ENCODE peak calls at places on chromosomes 12 and 14, in ten cellular contexts. L, X, P, B, W, J, Y, V, I and T are unnamed samples.

GRCh38 chr12:1282670-1283361 is 291.8 kb downstream of the ERC1 start:
- DNase-seq in L (peak; percentile 31), X (no peak), P (no peak), B (peak; percentile 86), W (no peak), J (no peak), Y (no peak), V (no peak), I (no peak), T (no peak)

GRCh38 chr12:39012870-39013269 is 107.5 kb upstream of the CPNE8 start:
- DNase-seq in L (no peak), X (no peak), P (no peak), B (no peak), W (peak; percentile 65), J (no peak), Y (peak; percentile 1), V (no peak), I (no peak), T (no peak)

GRCh38 chr14:50447491-50447890 is 50.8 kb upstream of the CDKL1 start:
- DNase-seq in L (peak; percentile 21), X (no peak), P (no peak), B (no peak), W (peak; percentile 93), J (no peak), Y (peak; percentile 65), V (no peak), I (no peak), T (no peak)

GRCh38 chr12:90020006-90020405 is 311.4 kb upstream of the ATP2B1 start:
- DNase-seq in L (peak; percentile 18), X (no peak), P (no peak), B (no peak), W (no peak), J (no peak), Y (peak; percentile 16), V (no peak), I (no peak), T (no peak)

GRCh38 chr12:58204086-58204485 is 262.7 kb downstream of the ATP23 start:
- DNase-seq in L (peak; percentile 4), X (no peak), P (no peak), B (no peak), W (no peak), J (no peak), Y (no peak), V (no peak), I (no peak), T (no peak)

GRCh38 chr12:106096376-106096775 is 42.4 kb downstream of the NUAK1 start:
- DNase-seq in L (no peak), X (no peak), P (no peak), B (peak; percentile 73), W (no peak), J (no peak), Y (no peak), V (no peak), I (no peak), T (no peak)

GRCh38 chr14:38143651-38144505 is 63.8 kb upstream of the SSTR1 start:
- DNase-seq in L (peak; percentile 92), X (no peak), P (no peak), B (no peak), W (peak; percentile 16), J (no peak), Y (no peak), V (no peak), I (no peak), T (peak; percentile 51)

GRCh38 chr14:71314717-71315116 is 407.5 kb downstream of the PCNX1 start:
- DNase-seq in L (no peak), X (no peak), P (no peak), B (no peak), W (no peak), J (no peak), Y (no peak), V (no peak), I (no peak), T (no peak)

GRCh38 chr12:79690156-79690605 is 583 bp downstream of the PAWR start:
- DNase-seq in L (peak; percentile 20), X (no peak), P (no peak), B (no peak), W (peak; percentile 40), J (no peak), Y (no peak), V (peak; percentile 67), I (no peak), T (no peak)

GRCh38 chr12:130164216-130164542 is 1.9 kb downstream of the FZD10 start:
- DNase-seq in L (no peak), X (no peak), P (no peak), B (no peak), W (no peak), J (no peak), Y (no peak), V (no peak), I (no peak), T (no peak)

GRCh38 chr12:46386360-46386867 is 13.8 kb upstream of the SLC38A2 start:
- DNase-seq in L (peak; percentile 98), X (no peak), P (no peak), B (no peak), W (peak; percentile 96), J (no peak), Y (peak; percentile 86), V (no peak), I (no peak), T (peak; percentile 90)

GRCh38 chr12:57124259-57124877 is 3.9 kb upstream of the LRP1 start:
- DNase-seq in L (peak; percentile 69), X (peak; percentile 70), P (peak; percentile 79), B (peak; percentile 90), W (peak; percentile 87), J (peak; percentile 84), Y (peak; percentile 55), V (peak; percentile 69), I (peak; percentile 82), T (no peak)

GRCh38 chr14:84527706-84528105 is 1002.2 kb upstream of the FLRT2 start:
- DNase-seq in L (no peak), X (no peak), P (no peak), B (no peak), W (no peak), J (no peak), Y (no peak), V (no peak), I (no peak), T (no peak)

GRCh38 chr14:75144944-75145343 is 18.1 kb upstream of the NEK9 start:
- DNase-seq in L (no peak), X (no peak), P (no peak), B (peak; percentile 36), W (no peak), J (no peak), Y (no peak), V (no peak), I (peak; percentile 31), T (no peak)

GRCh38 chr12:14885718-14886201 is at the start of gene MGP:
- DNase-seq in L (peak; percentile 18), X (no peak), P (no peak), B (peak; percentile 30), W (peak; percentile 78), J (no peak), Y (peak; percentile 43), V (no peak), I (peak; percentile 38), T (no peak)

DNA sequence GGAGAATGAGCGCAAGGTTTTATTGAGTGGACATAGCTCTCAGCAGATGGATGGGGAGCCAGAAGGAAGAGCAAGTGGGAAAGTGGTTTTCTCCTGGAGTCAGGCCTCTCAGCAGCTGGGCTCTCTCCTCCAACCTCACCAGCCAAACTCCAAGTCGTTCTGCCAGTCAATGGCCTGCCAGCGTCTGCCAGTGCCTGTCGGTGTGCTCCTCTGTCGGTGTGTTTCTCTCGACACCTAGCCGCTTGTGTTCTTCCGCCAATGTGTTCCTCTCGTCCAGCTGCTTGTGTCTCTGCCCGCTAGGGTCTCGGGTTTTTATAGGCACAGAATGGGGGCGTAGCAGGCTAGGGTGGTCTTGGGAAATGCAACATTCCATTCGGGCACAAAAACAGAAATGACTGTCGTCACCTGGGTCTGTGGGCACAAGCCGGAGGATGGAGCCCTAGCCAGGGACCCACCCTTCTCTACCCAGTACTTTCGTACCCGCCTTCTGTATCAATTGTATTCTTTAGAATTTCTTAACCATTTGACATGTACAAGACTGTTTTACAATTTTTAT is 1365.4 kb downstream of the FSCB start:
- DNase-seq in L (no peak), X (no peak), P (no peak), B (peak; percentile 13), W (no peak), J (no peak), Y (no peak), V (no peak), I (no peak), T (no peak)
- H3K9me3 ChIP-seq in L (peaks cover 2% of the 10 kb centered on the region), X (no peaks in the 10 kb centered on the region), P (no peaks in the 10 kb centered on the region), B (no peaks in the 10 kb centered on the region), W (peaks cover under 1% of the 10 kb centered on the region), J (no peaks in the 10 kb centered on the region), Y (peaks cover 10% of the 10 kb centered on the region), V (no peaks in the 10 kb centered on the region), I (no peaks in the 10 kb centered on the region), T (peaks cover 3% of the 10 kb centered on the region)

GRCh38 chr14:29898470-29898869 is 29.2 kb downstream of the PRKD1 start:
- DNase-seq in L (no peak), X (no peak), P (no peak), B (no peak), W (no peak), J (no peak), Y (no peak), V (no peak), I (no peak), T (no peak)
- H3K9me3 ChIP-seq in L (no peaks in the 10 kb centered on the region), X (no peaks in the 10 kb centered on the region), P (no peaks in the 10 kb centered on the region), B (no peaks in the 10 kb centered on the region), W (no peaks in the 10 kb centered on the region), J (no peaks in the 10 kb centered on the region), Y (peaks cover 7% of the 10 kb centered on the region), V (no peaks in the 10 kb centered on the region), I (no peaks in the 10 kb centered on the region), T (no peaks in the 10 kb centered on the region)

GRCh38 chr12:99619389-99620158 is 28.0 kb upstream of the GARIN6 start:
- DNase-seq in L (peak; percentile 4), X (no peak), P (peak; percentile 18), B (peak; percentile 60), W (peak; percentile 72), J (no peak), Y (peak; percentile 37), V (peak; percentile 18), I (no peak), T (peak; percentile 6)

GRCh38 chr12:99618657-99619056 is 28.9 kb upstream of the GARIN6 start:
- DNase-seq in L (no peak), X (no peak), P (no peak), B (no peak), W (no peak), J (no peak), Y (no peak), V (no peak), I (no peak), T (no peak)

GRCh38 chr12:99620159-99620479 is 27.4 kb upstream of the GARIN6 start:
- DNase-seq in L (no peak), X (no peak), P (no peak), B (no peak), W (no peak), J (no peak), Y (no peak), V (no peak), I (no peak), T (no peak)
- H3K9me3 ChIP-seq in L (peaks cover 16% of the 10 kb centered on the region), X (no peaks in the 10 kb centered on the region), P (no peaks in the 10 kb centered on the region), B (no peaks in the 10 kb centered on the region), W (no peaks in the 10 kb centered on the region), J (peaks cover 24% of the 10 kb centered on the region), Y (no peaks in the 10 kb centered on the region), V (peaks cover 5% of the 10 kb centered on the region), I (peaks cover 16% of the 10 kb centered on the region), T (no peaks in the 10 kb centered on the region)

DNA sequence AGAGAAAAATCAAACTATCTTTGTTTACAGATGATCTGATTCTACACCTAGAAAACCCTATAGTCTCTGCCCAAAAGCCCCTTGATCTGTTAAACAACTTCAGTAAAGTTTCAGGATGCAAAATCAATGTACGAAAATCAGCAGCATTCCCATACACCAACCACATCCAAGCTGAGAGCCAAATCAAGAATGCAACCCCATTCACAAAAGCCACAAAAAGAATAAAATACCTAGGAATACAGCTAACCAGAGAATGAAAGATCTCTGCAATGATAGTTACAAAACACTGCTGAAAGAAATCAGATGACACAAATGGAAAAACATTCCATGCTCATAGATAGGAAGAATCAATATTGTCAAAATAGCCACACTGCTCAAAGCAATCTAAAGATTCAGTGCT is 265.7 kb downstream of the AEBP2 start:
- DNase-seq in L (no peak), X (no peak), P (no peak), B (no peak), W (no peak), J (no peak), Y (no peak), V (no peak), I (no peak), T (no peak)
- H3K9me3 ChIP-seq in L (peaks cover 13% of the 10 kb centered on the region), X (no peaks in the 10 kb centered on the region), P (no peaks in the 10 kb centered on the region), B (no peaks in the 10 kb centered on the region), W (no peaks in the 10 kb centered on the region), J (peaks cover 8% of the 10 kb centered on the region), Y (no peaks in the 10 kb centered on the region), V (peaks cover 2% of the 10 kb centered on the region), I (peaks cover 11% of the 10 kb centered on the region), T (peaks cover 8% of the 10 kb centered on the region)